ENCODE peak calls at places on chromosomes 3 and 15, in seven cellular contexts. O, Z, E, Q, V, U and R are unnamed samples.

GRCh38 chr15:55267401-55268053 is 22.1 kb downstream of the RAB27A start:
- DNase-seq in O (peak; percentile 80), Z (no peak), E (peak; percentile 79), Q (no peak), V (no peak), U (no peak), R (no peak)

GRCh38 chr3:52289747-52290595 is 2.3 kb downstream of the GLYCTK start:
- DNase-seq in O (peak; percentile 9), Z (no peak), E (peak; percentile 40), Q (no peak), V (no peak), U (peak; percentile 50), R (no peak)

GRCh38 chr15:40137011-40137906 is 23.6 kb upstream of the BUB1B start:
- DNase-seq in O (no peak), Z (no peak), E (no peak), Q (no peak), V (peak; percentile 51), U (peak; percentile 68), R (no peak)

GRCh38 chr15:79635149-79635771 is 203.1 kb downstream of the MINAR1 start:
- DNase-seq in O (no peak), Z (no peak), E (no peak), Q (no peak), V (no peak), U (no peak), R (no peak)

GRCh38 chr3:60645801-60646200 is 605.5 kb downstream of the FHIT start:
- DNase-seq in O (no peak), Z (no peak), E (no peak), Q (no peak), V (no peak), U (no peak), R (no peak)

GRCh38 chr15:71658036-71658435 is 152.3 kb upstream of the NR2E3 start:
- DNase-seq in O (no peak), Z (no peak), E (no peak), Q (no peak), V (no peak), U (no peak), R (no peak)

GRCh38 chr15:89400121-89400996 is 65.7 kb upstream of the POLG start:
- DNase-seq in O (no peak), Z (no peak), E (no peak), Q (no peak), V (no peak), U (peak; percentile 64), R (no peak)

GRCh38 chr3:105714459-105714858 is 154.4 kb downstream of the CBLB start:
- DNase-seq in O (no peak), Z (no peak), E (no peak), Q (no peak), V (no peak), U (no peak), R (no peak)

GRCh38 chr3:33993631-33994030 is 195.2 kb downstream of the PDCD6IP start:
- DNase-seq in O (no peak), Z (no peak), E (no peak), Q (no peak), V (no peak), U (no peak), R (no peak)

GRCh38 chr15:98981851-98982722 is 25.5 kb downstream of the PGPEP1L start:
- DNase-seq in O (no peak), Z (no peak), E (no peak), Q (no peak), V (no peak), U (no peak), R (no peak)

GRCh38 chr15:75672646-75673425 is 25.1 kb downstream of the SNX33 start:
- DNase-seq in O (no peak), Z (no peak), E (no peak), Q (peak; percentile 57), V (peak; percentile 56), U (peak; percentile 59), R (peak; percentile 92)

GRCh38 chr3:58164199-58164879 is 46.4 kb downstream of the DNASE1L3 start:
- DNase-seq in O (peak; percentile 84), Z (no peak), E (peak; percentile 82), Q (no peak), V (no peak), U (no peak), R (no peak)

GRCh38 chr3:157931517-157931916 is 174.7 kb downstream of the SHOX2 start:
- DNase-seq in O (no peak), Z (no peak), E (no peak), Q (no peak), V (no peak), U (no peak), R (no peak)

GRCh38 chr3:18423401-18424212 is 1.5 kb downstream of the SATB1 start:
- DNase-seq in O (peak; percentile 52), Z (no peak), E (peak; percentile 53), Q (no peak), V (peak; percentile 39), U (peak; percentile 72), R (no peak)

GRCh38 chr3:13122101-13123055 is 49.1 kb upstream of the IQSEC1 start:
- DNase-seq in O (peak; percentile 24), Z (no peak), E (peak; percentile 81), Q (no peak), V (no peak), U (no peak), R (peak; percentile 21)

DNA sequence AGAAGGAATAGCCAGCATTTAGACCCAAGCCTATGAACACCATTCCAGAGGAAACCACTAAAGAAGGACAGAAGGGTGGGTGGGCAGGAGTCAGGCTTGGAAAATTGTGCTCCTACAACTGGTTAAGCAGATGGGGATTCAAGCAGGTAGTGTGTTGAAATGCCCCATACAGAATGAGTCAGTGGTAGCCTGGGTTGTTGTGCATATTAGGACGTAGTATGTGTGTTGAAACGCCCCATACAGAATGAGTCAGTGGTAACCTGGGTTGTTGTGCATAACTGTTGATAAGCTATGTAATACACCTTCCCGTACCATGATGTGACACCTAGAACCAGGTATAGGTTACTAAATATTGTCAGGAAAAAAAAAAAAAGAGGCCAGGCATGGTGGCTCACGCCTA is 34.0 kb downstream of the MINDY4B start:
- DNase-seq in O (no peak), Z (no peak), E (no peak), Q (no peak), V (no peak), U (no peak), R (no peak)
- H3K4me3 ChIP-seq in O (no peak overlapping the region), Z (no peak overlapping the region), E (no peak overlapping the region), Q (no peak overlapping the region), V (no peak overlapping the region), U (no peak overlapping the region), R (no peak overlapping the region)

GRCh38 chr3:67000006-67000405 is 1.9 kb downstream of the KBTBD8 start:
- DNase-seq in O (no peak), Z (no peak), E (no peak), Q (no peak), V (no peak), U (no peak), R (no peak)
- H3K4me3 ChIP-seq in O (no peak overlapping the region), Z (no peak overlapping the region), E (no peak overlapping the region), Q (no peak overlapping the region), V (peak overlapping the region; percentile 91), U (no peak overlapping the region), R (no peak overlapping the region)

GRCh38 chr3:171023566-171023965 is 3.0 kb downstream of the SLC2A2 start:
- DNase-seq in O (no peak), Z (no peak), E (no peak), Q (no peak), V (no peak), U (no peak), R (no peak)
- H3K4me3 ChIP-seq in O (no peak overlapping the region), Z (no peak overlapping the region), E (no peak overlapping the region), Q (no peak overlapping the region), V (no peak overlapping the region), U (no peak overlapping the region), R (no peak overlapping the region)

GRCh38 chr15:53759333-53759975 is at the start of gene WDR72:
- DNase-seq in O (no peak), Z (no peak), E (no peak), Q (peak; percentile 11), V (peak; percentile 36), U (peak; percentile 30), R (no peak)
- H3K4me3 ChIP-seq in O (peak within 1 kb of the TSS; percentile 52), Z (peak within 1 kb of the TSS; percentile 51), E (peak within 1 kb of the TSS; percentile 54), Q (peak within 1 kb of the TSS; percentile 56), V (peak within 1 kb of the TSS; percentile 33), U (peak within 1 kb of the TSS; percentile 44), R (peak within 1 kb of the TSS; percentile 60)

GRCh38 chr15:92914768-92915221 is 14.7 kb downstream of the CHD2 start:
- DNase-seq in O (no peak), Z (no peak), E (no peak), Q (no peak), V (no peak), U (no peak), R (no peak)

GRCh38 chr15:92910451-92910850 is 10.3 kb downstream of the CHD2 start:
- DNase-seq in O (no peak), Z (no peak), E (no peak), Q (no peak), V (no peak), U (no peak), R (peak; percentile 43)

GRCh38 chr15:92915766-92916435 is 15.8 kb downstream of the CHD2 start:
- DNase-seq in O (no peak), Z (no peak), E (no peak), Q (peak; percentile 36), V (no peak), U (peak; percentile 52), R (no peak)

GRCh38 chr15:92917606-92918407 is 17.7 kb downstream of the CHD2 start:
- DNase-seq in O (peak; percentile 96), Z (peak; percentile 80), E (peak; percentile 95), Q (peak; percentile 96), V (peak; percentile 96), U (peak; percentile 98), R (peak; percentile 93)

DNA sequence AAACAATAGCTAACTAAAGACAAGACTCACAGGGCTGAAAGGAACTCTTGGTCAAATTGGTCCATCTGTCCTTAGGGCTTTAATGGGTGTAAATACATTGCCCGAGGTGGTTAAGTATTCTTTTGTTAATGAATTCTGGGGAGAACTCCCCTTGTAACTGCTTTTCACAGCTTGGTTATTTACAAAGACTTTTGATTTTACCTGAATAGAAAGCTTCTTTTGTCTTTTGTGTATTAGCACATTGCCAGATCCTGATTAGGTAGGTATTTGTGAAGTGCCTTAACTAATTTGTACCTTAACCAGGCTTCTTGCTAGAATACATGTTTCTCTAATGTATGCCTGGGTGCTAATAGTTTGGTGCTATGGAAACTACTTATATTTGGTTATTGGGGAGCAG is 14.0 kb downstream of the CHD2 start:
- DNase-seq in O (no peak), Z (no peak), E (no peak), Q (peak; percentile 49), V (no peak), U (peak; percentile 78), R (no peak)
- H3K4me3 ChIP-seq in O (no peak overlapping the region), Z (no peak overlapping the region), E (no peak overlapping the region), Q (no peak overlapping the region), V (no peak overlapping the region), U (no peak overlapping the region), R (no peak overlapping the region)

DNA sequence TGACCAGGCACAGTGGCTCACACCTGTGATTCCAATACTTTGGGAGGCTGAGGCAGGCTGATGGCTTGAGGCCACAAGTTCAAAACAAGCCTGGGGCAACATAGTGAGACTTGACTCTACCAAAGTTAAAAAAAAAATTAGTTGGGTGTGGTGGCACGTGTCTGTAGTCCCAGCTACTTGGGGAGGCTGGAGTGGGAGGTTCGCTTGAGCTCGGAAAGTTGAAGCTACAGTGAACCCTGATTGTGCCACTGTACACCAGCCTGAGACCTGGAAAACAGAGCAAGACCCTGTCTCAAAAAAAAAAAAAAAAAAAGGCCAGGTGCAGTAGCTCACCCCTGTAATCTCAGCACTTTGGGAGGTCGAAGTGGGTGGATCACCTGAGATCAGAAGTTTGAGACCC is 3.1 kb downstream of the CDC25A start:
- DNase-seq in O (no peak), Z (no peak), E (no peak), Q (no peak), V (no peak), U (no peak), R (no peak)
- H3K4me3 ChIP-seq in O (no peak overlapping the region), Z (no peak overlapping the region), E (no peak overlapping the region), Q (no peak overlapping the region), V (no peak overlapping the region), U (no peak overlapping the region), R (no peak overlapping the region)